ENCODE peak calls at places on chromosome 1, in eight cellular contexts. S, L, A, O, N, B, V and I are unnamed samples.

GRCh38 chr1:206490643-206491421 is 16.5 kb upstream of the RASSF5 start:
- DNase-seq in N (no peak), A (no peak), S (no peak), B (no peak), L (no peak), O (no peak), V (peak), I (peak)

GRCh38 chr1:65265296-65266271 is 43.8 kb upstream of the DNAJC6 start:
- DNase-seq in O (peak), V (no peak), B (peak), S (peak), N (peak), L (no peak), A (peak), I (no peak)

GRCh38 chr1:206784471-206784903 is 12.2 kb upstream of the IL10 start:
- DNase-seq in N (no peak), L (no peak), A (no peak), S (no peak), B (no peak), V (no peak), O (no peak), I (no peak)

GRCh38 chr1:91651243-91651642 is 150.6 kb downstream of the CDC7 start:
- DNase-seq in A (no peak), S (no peak), B (no peak), O (no peak), N (no peak), V (no peak), L (no peak), I (no peak)

GRCh38 chr1:2229921-2230700 is 2.0 kb downstream of the SKI start:
- DNase-seq in L (no peak), S (no peak), O (peak), N (no peak), V (peak), A (no peak), B (no peak), I (no peak)

GRCh38 chr1:5896706-5897105 is 95.5 kb downstream of the NPHP4 start:
- DNase-seq in L (no peak), S (no peak), N (no peak), A (no peak), B (peak), V (no peak), O (no peak), I (no peak)

GRCh38 chr1:84407524-84408318 is 9.4 kb downstream of the DNASE2B start:
- DNase-seq in O (no peak), S (no peak), V (no peak), B (no peak), N (no peak), A (no peak), L (no peak), I (no peak)

GRCh38 chr1:26387447-26387846 is 14.9 kb upstream of the ZNF683 start:
- DNase-seq in V (peak), N (no peak), S (no peak), O (no peak), L (no peak), B (no peak), A (peak), I (peak)

GRCh38 chr1:37808369-37809319 is 636 bp upstream of the YRDC start:
- DNase-seq in L (peak), B (peak), A (peak), N (peak), S (peak), O (peak), V (peak), I (peak)

GRCh38 chr1:56370513-56370912 is 208.8 kb downstream of the PLPP3 start:
- DNase-seq in A (no peak), V (no peak), B (no peak), N (no peak), S (no peak), L (no peak), O (no peak), I (no peak)

GRCh38 chr1:22710688-22711024 is at the start of gene EPHB2:
- DNase-seq in V (no peak), N (no peak), O (peak), B (no peak), S (peak), L (no peak), A (peak), I (peak)

GRCh38 chr1:228004887-228005462 is 1.8 kb upstream of the WNT3A start:
- DNase-seq in O (no peak), V (no peak), S (peak), N (no peak), A (no peak), B (no peak), L (no peak), I (no peak)